ENCODE peak calls at places on chromosomes 12 and 14, in eight cellular contexts. T is heart left ventricle, E is spleen, M is adrenal gland, S is tibial nerve, R is suprapubic skin, Q is body of pancreas, N is endothelial cell of umbilical vein. Z is an unnamed sample.

GRCh38 chr14:101350710-101351109 is 210.6 kb upstream of the DIO3 start:
- DNase-seq in N (no peak), T (no peak), E (no peak), Q (no peak), M (no peak), S (no peak), R (peak), Z (no peak)

GRCh38 chr12:59820594-59821011 is 224.8 kb downstream of the SLC16A7 start:
- DNase-seq in E (no peak), S (no peak), R (no peak), N (no peak), T (no peak), M (no peak), Q (no peak), Z (no peak)

GRCh38 chr12:49518914-49519573 is 19.8 kb upstream of the KCNH3 start:
- DNase-seq in S (no peak), R (no peak), E (no peak), M (no peak), Q (no peak), N (peak), T (no peak), Z (no peak)

GRCh38 chr14:73521229-73521628 is 15.7 kb upstream of the ACOT1 start:
- DNase-seq in Q (no peak), N (no peak), T (no peak), E (no peak), S (no peak), M (no peak), R (no peak), Z (no peak)

GRCh38 chr14:25041898-25042297 is 8.0 kb downstream of the STXBP6 start:
- DNase-seq in E (no peak), R (no peak), Q (no peak), S (no peak), M (no peak), N (no peak), T (no peak), Z (no peak)

GRCh38 chr12:117069926-117070900 is 29.0 kb downstream of the TESC start:
- DNase-seq in N (no peak), E (peak), Q (no peak), M (no peak), S (no peak), T (no peak), R (no peak), Z (no peak)

GRCh38 chr12:109731806-109732205 is 18.2 kb downstream of the FAM222A start:
- DNase-seq in S (peak), E (peak), R (no peak), Q (peak), N (no peak), M (peak), T (peak), Z (no peak)

GRCh38 chr12:95300286-95300685 is 82.7 kb downstream of the VEZT start:
- DNase-seq in M (no peak), N (no peak), E (no peak), S (no peak), R (no peak), T (no peak), Q (no peak), Z (no peak)

GRCh38 chr14:72741836-72742681 is 151.8 kb downstream of the DPF3 start:
- DNase-seq in E (no peak), Q (no peak), N (peak), S (no peak), R (no peak), M (peak), T (peak), Z (no peak)

GRCh38 chr12:116700066-116700465 is 37.8 kb downstream of the SPRING1 start:
- DNase-seq in Q (no peak), E (no peak), N (no peak), M (no peak), S (no peak), T (no peak), R (no peak), Z (no peak)

GRCh38 chr14:96698846-96699543 is 98.2 kb upstream of the VRK1 start:
- DNase-seq in S (no peak), T (no peak), R (no peak), N (no peak), Q (no peak), E (no peak), M (no peak), Z (no peak)

GRCh38 chr14:104451474-104451873 is 128.1 kb upstream of the C14orf180 start:
- DNase-seq in Q (no peak), T (no peak), S (no peak), N (no peak), E (no peak), M (peak), R (no peak), Z (no peak)

GRCh38 chr12:26668847-26669246 is 164.1 kb downstream of the ITPR2 start:
- DNase-seq in E (no peak), S (no peak), Q (no peak), N (no peak), R (no peak), M (peak), T (no peak), Z (no peak)

GRCh38 chr14:54046250-54046649 is 89.6 kb upstream of the BMP4 start:
- DNase-seq in Q (no peak), E (no peak), N (no peak), S (no peak), M (no peak), R (no peak), T (no peak), Z (no peak)

GRCh38 chr12:81758421-81759214 is 532 bp downstream of the PPFIA2 start:
- DNase-seq in T (no peak), Q (peak), M (no peak), N (no peak), R (no peak), S (no peak), E (peak), Z (peak)

GRCh38 chr12:10293570-10294227 is 14.0 kb upstream of the KLRD1 start:
- DNase-seq in N (no peak), S (no peak), M (no peak), Q (no peak), R (no peak), T (no peak), E (no peak), Z (no peak)

GRCh38 chr12:13164271-13164670 is 32.3 kb upstream of the EMP1 start:
- DNase-seq in Q (no peak), T (no peak), M (no peak), R (no peak), E (no peak), S (no peak), N (peak), Z (no peak)

GRCh38 chr14:99514552-99515300 is 33.5 kb downstream of the CCNK start:
- DNase-seq in N (no peak), Q (no peak), M (peak), R (peak), E (peak), T (peak), S (peak), Z (no peak)

GRCh38 chr14:72492196-72492595 is 401.7 kb downstream of the DPF3 start:
- DNase-seq in Q (no peak), M (no peak), T (no peak), N (no peak), R (no peak), E (no peak), S (no peak), Z (no peak)

GRCh38 chr12:93358821-93359220 is 18.9 kb upstream of the NUDT4 start:
- DNase-seq in R (no peak), M (no peak), Q (no peak), N (no peak), S (no peak), T (no peak), E (no peak), Z (no peak)

GRCh38 chr12:55642275-55643068 is 5.8 kb downstream of the OR10P1 start:
- DNase-seq in Q (no peak), T (no peak), N (no peak), R (no peak), S (no peak), M (no peak), E (peak), Z (no peak)

GRCh38 chr14:105421723-105422615 is 2.3 kb downstream of the MTA1 start:
- DNase-seq in N (no peak), Q (no peak), E (no peak), R (no peak), S (no peak), M (no peak), T (no peak), Z (no peak)

GRCh38 chr14:43894534-43894933 is 612.5 kb downstream of the FSCB start:
- DNase-seq in R (no peak), S (no peak), N (no peak), Q (no peak), M (no peak), E (no peak), T (no peak), Z (no peak)

GRCh38 chr14:90757452-90757851 is 58.8 kb downstream of the TTC7B start:
- DNase-seq in S (no peak), R (no peak), T (no peak), N (no peak), E (no peak), Q (no peak), M (no peak), Z (no peak)

GRCh38 chr14:60356921-60357550 is 108.0 kb downstream of the PPM1A start:
- DNase-seq in M (peak), E (no peak), R (no peak), T (no peak), Q (peak), N (no peak), S (no peak), Z (no peak)

GRCh38 chr12:111035578-111036301 is 115.4 kb upstream of the MYL2 start:
- DNase-seq in Q (no peak), R (no peak), N (no peak), M (no peak), T (no peak), S (no peak), E (peak), Z (no peak)

GRCh38 chr14:101020971-101021370 is 117.4 kb upstream of the RTL1 start:
- DNase-seq in S (no peak), R (peak), E (peak), M (no peak), Q (no peak), T (no peak), N (no peak), Z (no peak)

GRCh38 chr12:131274906-131275305 is 321.2 kb downstream of the ADGRD1 start:
- DNase-seq in R (no peak), N (no peak), Q (no peak), M (no peak), S (no peak), E (no peak), T (no peak), Z (no peak)

GRCh38 chr14:63659726-63660125 is 18.1 kb upstream of the WDR89 start:
- DNase-seq in T (no peak), E (no peak), R (no peak), N (no peak), Q (no peak), S (no peak), M (no peak), Z (no peak)

GRCh38 chr12:111975161-111975931 is 37.6 kb downstream of the TMEM116 start:
- DNase-seq in T (no peak), Q (no peak), E (no peak), S (no peak), M (no peak), R (no peak), N (no peak), Z (no peak)

GRCh38 chr12:121626853-121627623 is 708 bp downstream of the ORAI1 start:
- DNase-seq in R (peak), S (peak), Q (peak), E (peak), N (peak), T (peak), M (peak), Z (peak)

GRCh38 chr12:6226002-6226700 is 26.0 kb downstream of the CD9 start:
- DNase-seq in M (peak), S (peak), E (no peak), N (peak), R (no peak), T (peak), Q (peak), Z (no peak)

DNA sequence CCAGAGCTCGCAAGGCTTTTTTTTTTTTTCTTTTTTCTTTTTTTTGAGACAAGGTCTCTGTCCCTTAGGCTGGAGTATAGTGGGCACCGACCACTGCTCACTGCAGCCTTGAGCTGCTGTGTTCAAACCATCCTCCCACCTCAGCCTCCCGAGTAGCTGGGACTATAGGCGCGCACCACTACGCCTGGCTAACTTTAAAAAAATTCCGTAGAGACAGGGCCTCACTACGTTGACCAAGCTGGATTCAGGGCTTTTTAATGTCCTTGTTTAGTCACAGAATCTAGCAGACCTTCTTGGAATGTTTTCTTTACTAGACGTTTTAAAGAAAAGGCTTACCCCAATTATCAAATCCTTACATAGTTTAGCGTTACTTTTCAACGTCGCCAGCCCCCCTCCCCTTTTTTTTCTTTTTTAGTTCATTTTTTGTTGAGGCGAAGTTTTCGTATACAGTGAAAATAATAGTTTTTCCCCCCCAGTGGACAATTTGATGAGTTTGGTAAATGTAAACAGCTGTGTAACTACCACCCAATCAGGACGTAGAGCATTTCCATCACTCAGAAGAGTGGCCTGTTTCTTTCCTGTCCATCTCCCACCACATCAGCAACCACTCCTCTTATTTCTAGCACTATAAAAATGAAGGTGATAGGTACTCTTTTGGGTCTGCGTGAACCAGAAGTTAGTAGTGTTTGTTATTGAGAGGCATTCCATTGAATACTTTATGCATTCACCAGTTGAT is 664 bp upstream of the DLGAP5 start:
- DNase-seq in S (no peak), R (no peak), T (no peak), M (no peak), E (no peak), Q (no peak), N (no peak), Z (no peak)
- TF ChIP-seq POLR2A in S (no peak), R (no peak), T (no peak), M (no peak), E (no peak), Q (no peak), N (no peak), Z (no peak)

GRCh38 chr12:54418441-54419087 is 502 bp downstream of the ITGA5 start:
- DNase-seq in N (no peak), T (no peak), Q (no peak), M (no peak), R (no peak), E (no peak), S (no peak), Z (no peak)

GRCh38 chr12:54417712-54418440 is 1.2 kb downstream of the ITGA5 start:
- DNase-seq in M (no peak), N (peak), T (peak), E (no peak), S (no peak), R (no peak), Q (no peak), Z (no peak)

GRCh38 chr12:54421175-54421872 is 2.3 kb upstream of the ITGA5 start:
- DNase-seq in T (no peak), S (peak), M (no peak), N (peak), R (peak), Q (no peak), E (no peak), Z (no peak)

GRCh38 chr12:54420766-54421144 is 1.7 kb upstream of the ITGA5 start:
- DNase-seq in E (no peak), Q (no peak), M (no peak), T (no peak), S (peak), R (no peak), N (peak), Z (no peak)

GRCh38 chr12:54419088-54419887 is at the start of gene ITGA5:
- DNase-seq in T (peak), R (peak), N (peak), Q (peak), E (peak), S (peak), M (peak), Z (peak)
- TF ChIP-seq POLR2A in T (no peak), R (no peak), N (peak), Q (peak), E (no peak), S (peak), M (peak), Z (peak)

GRCh38 chr14:70907172-70907995 is at the start of gene PCNX1:
- DNase-seq in E (peak), R (peak), T (peak), M (peak), Q (peak), N (peak), S (peak), Z (peak)
- TF ChIP-seq POLR2A in E (peak), R (no peak), T (no peak), M (peak), Q (peak), N (peak), S (peak), Z (no peak)

GRCh38 chr12:108664338-108665258 is 30.9 kb upstream of the SELPLG start:
- DNase-seq in M (peak), Q (peak), S (peak), T (peak), E (peak), N (peak), R (peak), Z (peak)
- TF ChIP-seq POLR2A in M (no peak), Q (no peak), S (no peak), T (no peak), E (no peak), N (no peak), R (no peak), Z (no peak)

GRCh38 chr12:76878899-76879709 is at the start of gene CSRP2:
- DNase-seq in M (peak), S (peak), R (peak), Q (peak), E (peak), N (peak), T (peak), Z (peak)
- TF ChIP-seq POLR2A in M (peak), S (peak), R (peak), Q (peak), E (no peak), N (peak), T (no peak), Z (peak)

DNA sequence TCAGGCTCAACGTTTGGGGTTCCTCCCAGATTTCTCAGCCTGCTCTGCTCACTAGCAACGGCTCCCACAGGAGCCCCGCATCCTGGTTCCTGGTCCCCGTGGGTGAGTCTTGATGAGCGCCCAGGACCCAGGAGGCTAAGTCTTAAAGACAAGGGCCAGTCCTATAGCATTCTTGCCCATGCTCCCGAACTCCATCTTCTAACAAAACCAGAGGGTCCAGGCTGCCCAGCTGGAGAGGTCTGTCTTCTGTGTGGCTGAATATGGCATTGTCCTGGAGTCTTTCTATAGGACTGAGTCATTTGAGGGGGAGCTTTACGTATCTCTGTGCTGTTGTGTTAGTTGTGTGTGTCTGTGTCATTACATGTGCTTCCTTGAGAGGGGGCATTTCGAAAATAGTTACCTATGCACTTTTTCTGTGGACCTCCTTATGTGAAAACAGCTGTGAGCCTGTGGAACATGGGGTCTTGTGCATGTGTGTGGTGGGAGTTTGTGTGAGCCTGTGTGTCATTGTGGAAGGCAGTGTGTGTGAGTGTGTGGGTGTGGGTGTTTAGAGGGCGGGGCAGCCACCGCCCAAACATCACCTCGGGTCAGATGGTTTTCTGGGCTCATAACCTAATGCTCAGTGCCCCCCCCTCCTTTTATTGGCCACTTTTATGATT is 9.1 kb upstream of the TBX5 start:
- DNase-seq in T (no peak), M (no peak), R (no peak), E (no peak), S (no peak), N (no peak), Q (no peak), Z (no peak)
- TF ChIP-seq POLR2A in T (no peak), M (no peak), R (no peak), E (no peak), S (no peak), N (no peak), Q (no peak), Z (no peak)

GRCh38 chr12:122944588-122944987 is 21.7 kb downstream of the ABCB9 start:
- DNase-seq in T (no peak), M (peak), S (no peak), Q (peak), E (no peak), R (peak), N (no peak), Z (peak)

GRCh38 chr12:122945047-122945592 is 21.1 kb downstream of the ABCB9 start:
- DNase-seq in N (no peak), S (no peak), E (no peak), T (no peak), M (no peak), Q (no peak), R (no peak), Z (no peak)

GRCh38 chr12:122947352-122947792 is 18.9 kb downstream of the ABCB9 start:
- DNase-seq in T (peak), Q (peak), R (no peak), M (no peak), S (no peak), E (no peak), N (peak), Z (no peak)

GRCh38 chr12:122948605-122949004 is 17.7 kb downstream of the ABCB9 start:
- DNase-seq in T (no peak), N (no peak), M (no peak), Q (no peak), E (no peak), R (no peak), S (no peak), Z (no peak)

DNA sequence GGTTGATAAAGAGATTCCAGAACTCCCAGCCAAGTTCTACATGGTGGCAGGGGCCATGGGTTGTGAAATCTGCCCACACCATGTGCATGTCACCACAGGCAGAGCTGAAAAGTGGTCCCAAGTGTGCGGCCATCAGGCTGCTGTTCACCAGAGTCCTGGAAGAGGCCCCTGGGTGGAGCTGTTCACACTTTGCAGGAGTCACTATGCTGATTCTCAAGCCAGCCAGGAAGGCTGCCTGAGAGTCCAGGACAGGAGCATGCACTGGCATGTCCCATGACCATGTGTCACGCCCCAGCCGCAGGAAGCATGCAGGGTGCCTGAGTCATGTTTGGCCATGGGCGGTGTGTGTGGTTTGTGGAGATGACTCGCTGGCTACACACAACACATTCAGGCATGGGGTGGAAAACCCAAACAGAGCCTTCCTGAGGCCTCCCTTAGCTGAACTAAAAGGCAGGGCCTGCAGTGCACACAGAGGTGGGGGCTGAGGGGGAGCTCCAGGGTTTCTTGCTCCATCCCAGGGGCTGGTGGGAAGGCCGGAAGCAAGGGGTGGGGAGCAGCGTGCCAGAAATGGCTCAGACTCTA is 19.5 kb downstream of the ABCB9 start:
- DNase-seq in N (peak), Q (peak), S (peak), M (peak), R (peak), E (peak), T (peak), Z (peak)
- TF ChIP-seq POLR2A in N (peak), Q (no peak), S (no peak), M (peak), R (no peak), E (no peak), T (no peak), Z (no peak)

Z was measured in H54.